ENCODE peak calls at places on chromosomes 13 and 19, in six cellular contexts. U is heart right ventricle, I is uterus, T is AG04449, R is pancreas, C is mucosa of descending colon. P is an unnamed sample.

GRCh38 chr13:41650706-41651105 is 193.4 kb downstream of the RGCC start:
- DNase-seq in U (no peak), I (no peak), T (no peak), R (no peak), C (no peak), P (no peak)

GRCh38 chr13:48494874-48495273 is 38.0 kb downstream of the RCBTB2 start:
- DNase-seq in U (no peak), I (no peak), T (no peak), R (no peak), C (no peak), P (no peak)

GRCh38 chr19:46967578-46968018 is 52.0 kb upstream of the NPAS1 start:
- DNase-seq in U (peak; percentile 77), I (peak; percentile 39), T (no peak), R (no peak), C (peak; percentile 74), P (no peak)

GRCh38 chr19:55720801-55721200 is 17.4 kb downstream of the NLRP9 start:
- DNase-seq in U (no peak), I (no peak), T (no peak), R (no peak), C (no peak), P (no peak)

GRCh38 chr19:23399443-23399842 is 4.2 kb upstream of the ZNF91 start:
- DNase-seq in U (no peak), I (no peak), T (no peak), R (no peak), C (no peak), P (no peak)

GRCh38 chr13:45846681-45847080 is 4.9 kb downstream of the SIAH3 start:
- DNase-seq in U (no peak), I (no peak), T (no peak), R (no peak), C (no peak), P (no peak)

GRCh38 chr13:32791545-32792172 is 205.4 kb downstream of the PDS5B start:
- DNase-seq in U (no peak), I (no peak), T (no peak), R (no peak), C (no peak), P (no peak)

GRCh38 chr19:6452223-6452614 is 7.4 kb downstream of the SLC25A23 start:
- DNase-seq in U (no peak), I (no peak), T (no peak), R (no peak), C (no peak), P (no peak)

GRCh38 chr13:112771139-112771876 is 81.5 kb downstream of the ATP11A start:
- DNase-seq in U (no peak), I (no peak), T (no peak), R (no peak), C (no peak), P (no peak)

GRCh38 chr13:51396352-51396751 is 56.5 kb downstream of the INTS6 start:
- DNase-seq in U (no peak), I (no peak), T (no peak), R (no peak), C (no peak), P (no peak)

GRCh38 chr13:93098972-93099371 is 127.6 kb upstream of the GPC6 start:
- DNase-seq in U (no peak), I (no peak), T (no peak), R (no peak), C (peak; percentile 32), P (no peak)

GRCh38 chr19:32224371-32225244 is 120.8 kb upstream of the ZNF507 start:
- DNase-seq in U (peak; percentile 67), I (peak; percentile 70), T (no peak), R (peak; percentile 94), C (peak; percentile 64), P (no peak)

GRCh38 chr19:51110666-51110971 is 2.4 kb upstream of the CTU1 start:
- DNase-seq in U (no peak), I (no peak), T (no peak), R (no peak), C (no peak), P (no peak)

GRCh38 chr19:15282311-15282705 is 50.0 kb downstream of the BRD4 start:
- DNase-seq in U (no peak), I (no peak), T (no peak), R (no peak), C (no peak), P (no peak)

GRCh38 chr13:110633776-110634175 is 18.4 kb downstream of the NAXD start:
- DNase-seq in U (no peak), I (no peak), T (no peak), R (no peak), C (no peak), P (no peak)

GRCh38 chr13:93235258-93236015 is 8.8 kb downstream of the GPC6 start:
- DNase-seq in U (no peak), I (no peak), T (no peak), R (no peak), C (no peak), P (no peak)

GRCh38 chr19:7417671-7418324 is 69.1 kb downstream of the ARHGEF18 start:
- DNase-seq in U (no peak), I (no peak), T (no peak), R (no peak), C (no peak), P (no peak)

GRCh38 chr19:4660181-4660791 is 9.9 kb downstream of the MYDGF start:
- DNase-seq in U (no peak), I (no peak), T (no peak), R (no peak), C (peak; percentile 40), P (no peak)
- TF ChIP-seq CTCF in U (peak; percentile 52), I (no peak), T (peak; percentile 6), R (no peak), C (peak; percentile 12), P (peak; percentile 1)

GRCh38 chr19:16441661-16442071 is 30.1 kb downstream of the EPS15L1 start:
- DNase-seq in U (no peak), I (no peak), T (no peak), R (no peak), C (peak; percentile 34), P (no peak)
- TF ChIP-seq CTCF in U (peak; percentile 58), I (no peak), T (peak; percentile 51), R (peak; percentile 10), C (no peak), P (peak; percentile 36)

GRCh38 chr19:41845051-41845590 is 279 bp downstream of the DMRTC2 start:
- DNase-seq in U (no peak), I (no peak), T (no peak), R (no peak), C (no peak), P (no peak)
- TF ChIP-seq CTCF in U (no peak), I (no peak), T (no peak), R (no peak), C (no peak), P (no peak)

GRCh38 chr13:86082116-86082515 is 282.9 kb upstream of the SLITRK6 start:
- DNase-seq in U (no peak), I (no peak), T (no peak), R (no peak), C (no peak), P (no peak)

GRCh38 chr13:86087241-86087640 is 288.0 kb upstream of the SLITRK6 start:
- DNase-seq in U (no peak), I (no peak), T (no peak), R (no peak), C (no peak), P (no peak)

GRCh38 chr13:86080340-86080995 is 281.2 kb upstream of the SLITRK6 start:
- DNase-seq in U (no peak), I (no peak), T (no peak), R (no peak), C (no peak), P (no peak)

DNA sequence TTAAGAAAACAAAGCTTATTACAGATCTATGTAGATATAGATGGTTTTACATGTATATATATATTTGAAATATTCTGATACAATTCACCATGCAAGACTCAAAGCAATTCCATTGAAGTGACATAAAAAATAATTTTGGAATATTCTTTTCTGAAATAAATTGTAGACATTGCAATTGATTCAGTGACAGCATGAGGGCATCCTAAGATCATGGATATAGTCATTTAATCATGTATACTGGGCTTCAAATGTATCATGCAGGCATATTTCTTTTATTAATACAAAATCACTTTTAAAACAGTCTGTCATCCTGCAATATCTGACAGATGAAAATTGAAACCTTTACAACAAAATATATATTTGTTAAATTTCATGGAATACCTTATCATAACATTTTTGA is 286.7 kb upstream of the SLITRK6 start:
- DNase-seq in U (no peak), I (no peak), T (no peak), R (no peak), C (no peak), P (no peak)
- TF ChIP-seq CTCF in U (no peak), I (no peak), T (no peak), R (no peak), C (no peak), P (no peak)

GRCh38 chr19:58056861-58057260 is 2.2 kb upstream of the ZNF135 start:
- DNase-seq in U (no peak), I (no peak), T (no peak), R (no peak), C (no peak), P (no peak)

GRCh38 chr19:58056261-58056660 is 2.8 kb upstream of the ZNF135 start:
- DNase-seq in U (no peak), I (no peak), T (no peak), R (no peak), C (no peak), P (no peak)

GRCh38 chr19:58053480-58054156 is 5.5 kb upstream of the ZNF135 start:
- DNase-seq in U (no peak), I (no peak), T (no peak), R (no peak), C (no peak), P (no peak)

GRCh38 chr19:58055483-58055874 is 3.6 kb upstream of the ZNF135 start:
- DNase-seq in U (no peak), I (no peak), T (no peak), R (no peak), C (no peak), P (no peak)

GRCh38 chr19:58054792-58055482 is 4.1 kb upstream of the ZNF135 start:
- DNase-seq in U (peak; percentile 56), I (peak; percentile 31), T (no peak), R (no peak), C (peak; percentile 7), P (no peak)
- TF ChIP-seq CTCF in U (peak; percentile 44), I (no peak), T (no peak), R (no peak), C (no peak), P (no peak)

GRCh38 chr19:5137571-5138124 is 168.7 kb downstream of the KDM4B start:
- DNase-seq in U (no peak), I (no peak), T (no peak), R (no peak), C (no peak), P (no peak)
- TF ChIP-seq CTCF in U (peak; percentile 38), I (no peak), T (peak; percentile 30), R (no peak), C (no peak), P (peak; percentile 3)